ENCODE peak calls at places on chromosomes 2 and 18, in four cellular contexts. One of them, this sample, is unnamed.

GRCh38 chr18:11752116-11752911 is 63.2 kb downstream of the GNAL start:
- DNase-seq in GM12878: no peak
- DNase-seq in HepG2: no peak
- DNase-seq in K562: peak
- DNase-seq in this sample: no peak

GRCh38 chr2:120720746-120721145 is 14.9 kb upstream of the GLI2 start:
- DNase-seq in GM12878: no peak
- DNase-seq in HepG2: no peak
- DNase-seq in K562: no peak
- DNase-seq in this sample: no peak

GRCh38 chr18:69978743-69979715 is 31.4 kb upstream of the CD226 start:
- DNase-seq in GM12878: no peak
- DNase-seq in HepG2: no peak
- DNase-seq in K562: no peak
- DNase-seq in this sample: no peak

GRCh38 chr18:62807406-62807805 is 92.1 kb downstream of the PHLPP1 start:
- DNase-seq in GM12878: no peak
- DNase-seq in HepG2: no peak
- DNase-seq in K562: no peak
- DNase-seq in this sample: no peak

GRCh38 chr2:232338759-232339106 is 39.8 kb upstream of the ALPP start:
- DNase-seq in GM12878: no peak
- DNase-seq in HepG2: no peak
- DNase-seq in K562: no peak
- DNase-seq in this sample: no peak

GRCh38 chr2:224260605-224261004 is 141.3 kb downstream of the FAM124B start:
- DNase-seq in GM12878: no peak
- DNase-seq in HepG2: no peak
- DNase-seq in K562: no peak
- DNase-seq in this sample: no peak

GRCh38 chr18:6406075-6406909 is 8.4 kb downstream of the L3MBTL4 start:
- DNase-seq in GM12878: no peak
- DNase-seq in HepG2: peak
- DNase-seq in K562: no peak
- DNase-seq in this sample: no peak

GRCh38 chr2:100292022-100292580 is 30.2 kb downstream of the LONRF2 start:
- DNase-seq in GM12878: no peak
- DNase-seq in HepG2: peak
- DNase-seq in K562: peak
- DNase-seq in this sample: peak

GRCh38 chr18:37355772-37356171 is 209.8 kb downstream of the CELF4 start:
- DNase-seq in GM12878: no peak
- DNase-seq in HepG2: no peak
- DNase-seq in K562: no peak
- DNase-seq in this sample: no peak

GRCh38 chr2:162934191-162934590 is 95.6 kb upstream of the KCNH7 start:
- DNase-seq in GM12878: no peak
- DNase-seq in HepG2: no peak
- DNase-seq in K562: no peak
- DNase-seq in this sample: no peak

GRCh38 chr2:54013996-54014395 is 43.2 kb upstream of the PSME4 start:
- DNase-seq in GM12878: no peak
- DNase-seq in HepG2: no peak
- DNase-seq in K562: no peak
- DNase-seq in this sample: no peak

GRCh38 chr2:199916980-199917379 is 5.9 kb downstream of the C2orf69 start:
- DNase-seq in GM12878: no peak
- DNase-seq in HepG2: no peak
- DNase-seq in K562: no peak
- DNase-seq in this sample: no peak

GRCh38 chr18:55641501-55641900 is 53.5 kb upstream of the TCF4 start:
- DNase-seq in GM12878: no peak
- DNase-seq in HepG2: no peak
- DNase-seq in K562: no peak
- DNase-seq in this sample: no peak

GRCh38 chr2:177983183-177983788 is 89.3 kb downstream of the PDE11A start:
- DNase-seq in GM12878: no peak
- DNase-seq in HepG2: peak
- DNase-seq in K562: peak
- DNase-seq in this sample: peak

GRCh38 chr18:34114996-34115395 is 109.7 kb downstream of the NOL4 start:
- DNase-seq in GM12878: no peak
- DNase-seq in HepG2: peak
- DNase-seq in K562: no peak
- DNase-seq in this sample: no peak

GRCh38 chr2:11938196-11938595 is 191.8 kb downstream of the LPIN1 start:
- DNase-seq in GM12878: no peak
- DNase-seq in HepG2: no peak
- DNase-seq in K562: no peak
- DNase-seq in this sample: no peak

GRCh38 chr2:109243526-109244425 is 114.8 kb downstream of the SH3RF3 start:
- DNase-seq in GM12878: no peak
- DNase-seq in HepG2: no peak
- DNase-seq in K562: no peak
- DNase-seq in this sample: no peak

GRCh38 chr2:9256147-9256546 is 49.5 kb downstream of the ASAP2 start:
- DNase-seq in GM12878: no peak
- DNase-seq in HepG2: no peak
- DNase-seq in K562: no peak
- DNase-seq in this sample: no peak

GRCh38 chr2:159797468-159798375 is at the start of gene CD302:
- DNase-seq in GM12878: no peak
- DNase-seq in HepG2: peak
- DNase-seq in K562: peak
- DNase-seq in this sample: peak

GRCh38 chr2:105388971-105389381 is 9.9 kb downstream of the FHL2 start:
- DNase-seq in GM12878: no peak
- DNase-seq in HepG2: no peak
- DNase-seq in K562: no peak
- DNase-seq in this sample: no peak

GRCh38 chr2:10188211-10188610 is 65.7 kb downstream of the RRM2 start:
- DNase-seq in GM12878: no peak
- DNase-seq in HepG2: peak
- DNase-seq in K562: peak
- DNase-seq in this sample: no peak

GRCh38 chr2:48306409-48307284 is 223.3 kb upstream of the STON1 start:
- DNase-seq in GM12878: no peak
- DNase-seq in HepG2: no peak
- DNase-seq in K562: no peak
- DNase-seq in this sample: no peak

GRCh38 chr2:160650196-160651108 is 156.8 kb upstream of the RBMS1 start:
- DNase-seq in GM12878: no peak
- DNase-seq in HepG2: no peak
- DNase-seq in K562: no peak
- DNase-seq in this sample: no peak

GRCh38 chr2:188495990-188496431 is 204.3 kb downstream of the GULP1 start:
- DNase-seq in GM12878: no peak
- DNase-seq in HepG2: no peak
- DNase-seq in K562: peak
- DNase-seq in this sample: no peak

GRCh38 chr18:77062518-77063003 is 70.0 kb downstream of the MBP start:
- DNase-seq in GM12878: peak
- DNase-seq in HepG2: no peak
- DNase-seq in K562: no peak
- DNase-seq in this sample: no peak

GRCh38 chr18:62953663-62954062 is 238.3 kb downstream of the PHLPP1 start:
- DNase-seq in GM12878: no peak
- DNase-seq in HepG2: no peak
- DNase-seq in K562: no peak
- DNase-seq in this sample: no peak

GRCh38 chr18:2927745-2928144 is 80.9 kb downstream of the EMILIN2 start:
- DNase-seq in GM12878: no peak
- DNase-seq in HepG2: no peak
- DNase-seq in K562: no peak
- DNase-seq in this sample: no peak

GRCh38 chr2:79849241-79849640 is 336.4 kb downstream of the CTNNA2 start:
- DNase-seq in GM12878: no peak
- DNase-seq in HepG2: no peak
- DNase-seq in K562: no peak
- DNase-seq in this sample: no peak

GRCh38 chr2:135074216-135074615 is 22.1 kb downstream of the RAB3GAP1 start:
- DNase-seq in GM12878: no peak
- DNase-seq in HepG2: no peak
- DNase-seq in K562: no peak
- DNase-seq in this sample: no peak

GRCh38 chr2:27018142-27018541 is 14.6 kb upstream of the TMEM214 start:
- DNase-seq in GM12878: no peak
- DNase-seq in HepG2: no peak
- DNase-seq in K562: no peak
- DNase-seq in this sample: no peak

GRCh38 chr2:5980351-5981054 is 288.3 kb downstream of the SOX11 start:
- DNase-seq in GM12878: no peak
- DNase-seq in HepG2: no peak
- DNase-seq in K562: no peak
- DNase-seq in this sample: no peak

GRCh38 chr18:54388203-54389142 is 30.8 kb downstream of the C18orf54 start:
- DNase-seq in GM12878: peak
- DNase-seq in HepG2: peak
- DNase-seq in K562: peak
- DNase-seq in this sample: peak

GRCh38 chr2:108938069-108938710 is 50.8 kb downstream of the EDAR start:
- DNase-seq in GM12878: no peak
- DNase-seq in HepG2: no peak
- DNase-seq in K562: no peak
- DNase-seq in this sample: no peak

DNA sequence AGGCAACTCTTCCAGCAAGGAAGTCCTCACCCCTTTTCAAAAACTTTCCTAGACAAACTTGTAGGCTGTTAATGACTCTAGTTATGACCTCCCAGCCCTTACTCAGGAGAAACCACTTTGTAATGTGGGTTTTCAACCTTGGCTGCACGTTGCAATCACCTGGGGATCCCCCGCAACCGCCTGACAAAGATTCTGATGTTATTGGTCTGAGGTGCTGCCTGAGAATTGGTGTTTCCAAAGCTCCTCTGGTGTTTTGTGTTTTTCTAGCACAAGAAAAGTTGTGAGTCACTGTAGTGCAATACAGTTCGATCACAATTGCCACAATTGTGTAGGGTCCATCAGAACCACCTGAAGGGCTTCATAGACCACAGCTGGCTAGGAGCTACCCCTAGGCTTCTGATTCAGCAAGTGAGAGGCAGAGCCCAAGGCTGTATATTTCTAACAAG is 121.6 kb downstream of the SP100 start:
- DNase-seq in GM12878: peak
- DNase-seq in HepG2: no peak
- DNase-seq in K562: no peak
- DNase-seq in this sample: no peak
- TF ChIP-seq TARDBP in GM12878: no peak
- TF ChIP-seq TARDBP in HepG2: no peak
- TF ChIP-seq TARDBP in K562: no peak
- TF ChIP-seq TARDBP in this sample: no peak

GRCh38 chr2:40256649-40257048 is 195.2 kb downstream of the SLC8A1 start:
- DNase-seq in GM12878: no peak
- DNase-seq in HepG2: peak
- DNase-seq in K562: no peak
- DNase-seq in this sample: peak
- TF ChIP-seq TARDBP in GM12878: no peak
- TF ChIP-seq TARDBP in HepG2: no peak
- TF ChIP-seq TARDBP in K562: no peak
- TF ChIP-seq TARDBP in this sample: no peak

GRCh38 chr2:176827269-176827668 is 385.3 kb upstream of the HNRNPA3 start:
- DNase-seq in GM12878: peak
- DNase-seq in HepG2: no peak
- DNase-seq in K562: no peak
- DNase-seq in this sample: no peak

GRCh38 chr2:176822060-176822459 is 390.5 kb upstream of the HNRNPA3 start:
- DNase-seq in GM12878: no peak
- DNase-seq in HepG2: no peak
- DNase-seq in K562: no peak
- DNase-seq in this sample: no peak

GRCh38 chr2:176830362-176830761 is 382.2 kb upstream of the HNRNPA3 start:
- DNase-seq in GM12878: no peak
- DNase-seq in HepG2: peak
- DNase-seq in K562: peak
- DNase-seq in this sample: peak

GRCh38 chr2:176821350-176821749 is 391.2 kb upstream of the HNRNPA3 start:
- DNase-seq in GM12878: no peak
- DNase-seq in HepG2: no peak
- DNase-seq in K562: peak
- DNase-seq in this sample: peak

DNA sequence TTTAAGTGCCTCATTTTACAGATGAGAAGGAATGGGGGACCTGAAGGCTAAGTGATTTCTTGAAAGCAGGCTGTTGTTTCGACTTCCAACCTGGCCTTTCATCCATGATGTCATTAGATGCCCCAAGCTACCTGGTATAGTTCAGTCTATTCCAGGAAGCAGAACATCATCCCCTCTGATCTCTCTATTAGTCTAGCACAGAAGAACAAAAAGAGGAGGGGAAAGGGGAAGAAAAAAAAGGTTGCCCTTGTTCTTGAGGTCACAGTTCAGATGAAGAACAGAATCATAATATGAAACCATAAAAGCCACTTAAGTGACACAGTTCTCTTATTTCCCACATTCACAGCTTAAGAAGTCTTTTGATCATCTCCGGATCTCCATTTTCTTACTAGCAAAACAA is 386.2 kb upstream of the HNRNPA3 start:
- DNase-seq in GM12878: no peak
- DNase-seq in HepG2: no peak
- DNase-seq in K562: no peak
- DNase-seq in this sample: no peak
- TF ChIP-seq TARDBP in GM12878: no peak
- TF ChIP-seq TARDBP in HepG2: no peak
- TF ChIP-seq TARDBP in K562: no peak
- TF ChIP-seq TARDBP in this sample: no peak

GRCh38 chr2:45264227-45265225 is 255.3 kb upstream of the SIX2 start:
- DNase-seq in GM12878: no peak
- DNase-seq in HepG2: no peak
- DNase-seq in K562: no peak
- DNase-seq in this sample: no peak

GRCh38 chr2:45261746-45262145 is 252.5 kb upstream of the SIX2 start:
- DNase-seq in GM12878: no peak
- DNase-seq in HepG2: no peak
- DNase-seq in K562: no peak
- DNase-seq in this sample: no peak

GRCh38 chr2:45265336-45265735 is 256.1 kb upstream of the SIX2 start:
- DNase-seq in GM12878: no peak
- DNase-seq in HepG2: no peak
- DNase-seq in K562: no peak
- DNase-seq in this sample: no peak

GRCh38 chr2:45260946-45261345 is 251.7 kb upstream of the SIX2 start:
- DNase-seq in GM12878: no peak
- DNase-seq in HepG2: no peak
- DNase-seq in K562: no peak
- DNase-seq in this sample: no peak

DNA sequence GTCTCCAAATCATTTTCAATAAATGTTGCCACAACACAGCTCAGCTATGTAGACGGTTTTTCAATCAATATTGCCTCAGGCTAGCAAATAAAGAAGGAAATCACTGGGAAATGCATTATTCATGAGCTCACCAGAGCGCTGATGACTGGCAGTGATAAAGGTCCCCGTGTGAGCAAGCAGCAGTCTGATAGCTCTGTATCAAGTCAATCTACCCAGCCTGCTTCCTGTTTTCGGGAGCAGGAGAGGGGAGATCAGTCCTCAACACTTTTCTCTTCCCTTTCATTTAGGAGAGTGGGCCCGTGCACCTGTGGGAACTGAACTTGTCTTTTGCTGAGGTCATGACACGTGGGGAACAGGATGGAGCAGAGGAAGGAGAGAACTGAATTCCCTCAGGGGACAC is 253.9 kb upstream of the SIX2 start:
- DNase-seq in GM12878: no peak
- DNase-seq in HepG2: no peak
- DNase-seq in K562: no peak
- DNase-seq in this sample: no peak
- TF ChIP-seq TARDBP in GM12878: no peak
- TF ChIP-seq TARDBP in HepG2: no peak
- TF ChIP-seq TARDBP in K562: no peak
- TF ChIP-seq TARDBP in this sample: no peak

This sample was measured in HEK293T.